ENCODE peak calls at places on chromosomes 11 and 22, in four cellular contexts. R is H1, O is K562, J is HepG2. M is an unnamed sample.

GRCh38 chr11:15106201-15106965 is 8.3 kb upstream of the INSC start:
- DNase-seq in R (no peak), O (no peak), J (no peak), M (no peak)

GRCh38 chr22:49541451-49542230 is 286.0 kb downstream of the BRD1 start:
- DNase-seq in R (no peak), O (no peak), J (no peak), M (no peak)

GRCh38 chr11:31809857-31810778 is 1.0 kb downstream of the PAX6 start:
- DNase-seq in R (no peak), O (no peak), J (no peak), M (no peak)

GRCh38 chr22:41919357-41920224 is 4.7 kb upstream of the SHISA8 start:
- DNase-seq in R (peak; percentile 72), O (peak; percentile 62), J (no peak), M (peak; percentile 71)

GRCh38 chr11:35804446-35805040 is 139.3 kb upstream of the LDLRAD3 start:
- DNase-seq in R (no peak), O (no peak), J (no peak), M (no peak)

GRCh38 chr11:95338430-95338991 is 107.5 kb upstream of the SESN3 start:
- DNase-seq in R (no peak), O (no peak), J (no peak), M (no peak)

GRCh38 chr11:122268601-122269130 is 152.7 kb upstream of the BLID start:
- DNase-seq in R (no peak), O (no peak), J (no peak), M (no peak)

GRCh38 chr22:40721266-40721665 is 42.0 kb downstream of the MCHR1 start:
- DNase-seq in R (no peak), O (no peak), J (peak; percentile 40), M (no peak)

GRCh38 chr11:206516-207212 is 535 bp downstream of the BET1L start:
- DNase-seq in R (no peak), O (peak; percentile 50), J (no peak), M (no peak)

GRCh38 chr22:29328566-29329500 is 13.3 kb upstream of the RASL10A start:
- DNase-seq in R (no peak), O (no peak), J (no peak), M (no peak)

GRCh38 chr11:66739983-66740382 is 11.0 kb upstream of the SPTBN2 start:
- DNase-seq in R (no peak), O (no peak), J (no peak), M (no peak)

GRCh38 chr11:96741068-96741467 is 351.3 kb downstream of the JRKL start:
- DNase-seq in R (no peak), O (no peak), J (no peak), M (no peak)

GRCh38 chr22:27089303-27089702 is 431.9 kb downstream of the MIAT start:
- DNase-seq in R (no peak), O (no peak), J (no peak), M (no peak)

GRCh38 chr11:1129666-1130160 is 28.0 kb upstream of the MUC5AC start:
- DNase-seq in R (no peak), O (no peak), J (no peak), M (no peak)

GRCh38 chr11:60428517-60428916 is 855 bp upstream of the MS4A5 start:
- DNase-seq in R (no peak), O (no peak), J (no peak), M (no peak)

GRCh38 chr22:38078046-38078840 is 5.7 kb downstream of the SLC16A8 start:
- DNase-seq in R (no peak), O (no peak), J (no peak), M (no peak)

GRCh38 chr11:104549019-104549418 is 349.2 kb downstream of the CASP12 start:
- DNase-seq in R (no peak), O (no peak), J (no peak), M (no peak)

GRCh38 chr11:74072286-74072685 is 63.4 kb upstream of the UCP3 start:
- DNase-seq in R (no peak), O (no peak), J (no peak), M (peak; percentile 2)

GRCh38 chr22:19094393-19094997 is 27.7 kb downstream of the DGCR2 start:
- DNase-seq in R (no peak), O (no peak), J (no peak), M (no peak)

GRCh38 chr22:47604563-47604962 is 842.1 kb downstream of the TBC1D22A start:
- DNase-seq in R (no peak), O (no peak), J (no peak), M (no peak)

GRCh38 chr11:17526326-17526725 is 17.9 kb downstream of the USH1C start:
- DNase-seq in R (no peak), O (no peak), J (no peak), M (no peak)

GRCh38 chr11:35077709-35078695 is 61.0 kb upstream of the CD44 start:
- DNase-seq in R (no peak), O (no peak), J (no peak), M (peak; percentile 88)

GRCh38 chr22:42468841-42469240 is 36.6 kb upstream of the NFAM1 start:
- DNase-seq in R (no peak), O (no peak), J (no peak), M (no peak)

GRCh38 chr11:76672431-76673163 is 2.0 kb upstream of the LRRC32 start:
- DNase-seq in R (no peak), O (no peak), J (no peak), M (peak; percentile 84)

GRCh38 chr22:47032091-47032943 is 269.9 kb downstream of the TBC1D22A start:
- DNase-seq in R (no peak), O (no peak), J (no peak), M (no peak)

GRCh38 chr11:59615132-59615636 is 390 bp downstream of the OSBP start:
- DNase-seq in R (peak; percentile 5), O (peak; percentile 37), J (peak; percentile 26), M (no peak)

GRCh38 chr11:5620606-5621521 is 3.9 kb upstream of the TRIM34 start:
- DNase-seq in R (no peak), O (peak; percentile 30), J (peak; percentile 42), M (no peak)

GRCh38 chr11:130536106-130537040 is 87.9 kb downstream of the ADAMTS15 start:
- DNase-seq in R (no peak), O (no peak), J (no peak), M (no peak)

GRCh38 chr11:122784325-122785155 is 53.8 kb upstream of the CRTAM start:
- DNase-seq in R (no peak), O (no peak), J (no peak), M (no peak)

GRCh38 chr11:12789574-12789973 is 115.4 kb downstream of the TEAD1 start:
- DNase-seq in R (no peak), O (no peak), J (no peak), M (no peak)

GRCh38 chr11:117931971-117932370 is 2.8 kb upstream of the TMPRSS13 start:
- DNase-seq in R (no peak), O (no peak), J (no peak), M (peak; percentile 78)
- TF ChIP-seq BRCA1 in R (no peak), O (no peak), J (no peak), M (no peak)

GRCh38 chr11:83537131-83537610 is 251.0 kb upstream of the CCDC90B start:
- DNase-seq in R (no peak), O (no peak), J (no peak), M (no peak)

GRCh38 chr11:83538286-83538685 is 252.1 kb upstream of the CCDC90B start:
- DNase-seq in R (no peak), O (no peak), J (no peak), M (no peak)

GRCh38 chr11:83544871-83545270 is 258.7 kb upstream of the CCDC90B start:
- DNase-seq in R (no peak), O (no peak), J (no peak), M (no peak)

GRCh38 chr11:83543918-83544491 is 257.8 kb upstream of the CCDC90B start:
- DNase-seq in R (no peak), O (no peak), J (no peak), M (no peak)

DNA sequence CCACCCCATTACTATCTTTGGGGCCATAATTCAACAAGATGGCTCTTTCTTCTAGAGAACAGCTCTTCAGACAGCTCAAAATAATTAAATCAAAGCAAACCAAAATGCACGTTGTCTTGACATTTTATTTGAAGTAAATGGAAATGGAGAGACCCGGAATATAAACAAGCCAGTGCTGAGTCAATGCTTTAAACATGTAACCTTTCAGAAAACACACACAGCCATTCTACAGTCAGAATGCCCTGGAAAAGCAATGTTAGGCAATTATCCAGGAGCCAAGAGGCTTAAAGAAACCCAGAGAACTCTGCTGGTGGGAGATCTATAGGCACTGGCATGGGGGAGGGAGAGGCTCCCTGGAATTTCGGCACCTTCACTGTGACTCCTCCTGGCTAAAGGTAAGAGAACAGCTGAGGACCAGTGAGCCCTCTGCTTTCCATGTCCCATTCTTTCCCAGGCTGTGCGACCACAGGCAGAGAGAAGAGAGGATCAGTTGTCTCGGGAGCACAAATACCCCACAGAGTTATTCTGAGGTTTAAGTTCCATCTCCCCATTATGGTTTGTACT is 254.0 kb upstream of the CCDC90B start:
- DNase-seq in R (no peak), O (no peak), J (no peak), M (no peak)
- TF ChIP-seq USF2 in R (no peak), O (no peak), J (no peak), M (no peak)

DNA sequence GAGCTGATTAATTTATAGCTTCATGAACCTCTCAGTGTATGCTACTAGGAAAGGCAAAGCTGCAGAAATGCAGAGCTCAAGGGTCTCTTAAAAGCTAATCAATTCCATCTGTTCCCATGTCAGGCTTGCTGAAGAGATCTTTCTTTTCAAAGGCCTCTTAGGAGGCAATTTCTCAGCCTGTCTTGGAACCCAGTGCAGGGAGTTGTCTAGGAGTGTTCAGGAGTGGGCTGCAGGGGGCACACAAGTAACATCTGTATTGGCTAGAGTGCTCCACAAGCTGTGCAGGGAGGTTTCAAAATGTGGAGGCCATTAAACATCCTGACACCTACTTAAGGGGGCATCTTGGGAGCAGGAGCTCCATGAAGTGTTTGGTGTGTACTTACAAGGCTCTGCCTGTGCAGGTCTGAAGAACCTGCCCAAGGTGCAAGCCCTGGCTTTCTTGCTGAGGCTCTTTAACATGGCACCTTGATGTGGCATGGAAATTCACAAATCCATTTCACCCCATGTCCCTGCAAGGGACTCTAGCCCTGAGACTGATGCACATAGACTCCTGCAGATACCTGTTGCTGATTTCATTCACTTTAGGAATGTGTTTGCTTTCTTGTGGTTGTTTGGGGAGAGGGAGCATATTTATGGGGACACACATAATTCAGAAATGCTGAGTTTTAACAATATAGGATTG is 134.7 kb downstream of the ME3 start:
- DNase-seq in R (no peak), O (no peak), J (no peak), M (no peak)
- TF ChIP-seq BRCA1 in R (no peak), O (no peak), J (no peak), M (no peak)

DNA sequence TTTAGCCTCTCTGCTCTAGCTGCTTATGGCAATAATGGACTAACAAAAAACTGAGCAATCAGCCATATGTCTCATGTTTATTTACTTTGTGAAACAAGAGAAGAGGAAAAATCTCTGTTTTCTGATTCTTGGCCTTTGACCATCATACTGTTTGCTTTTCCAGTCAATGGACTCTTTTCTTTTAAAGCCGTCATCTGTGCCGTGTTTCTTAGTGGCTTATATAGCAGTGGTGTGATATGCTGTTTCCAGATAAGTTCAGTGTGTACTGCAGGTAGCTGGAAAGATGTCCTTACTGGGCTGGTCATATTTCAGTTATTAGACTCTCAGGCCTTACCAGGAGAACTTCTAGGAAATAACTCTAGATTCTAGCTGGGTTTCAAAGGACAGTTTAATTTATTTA is 33.6 kb upstream of the TECTA start:
- DNase-seq in R (no peak), O (no peak), J (peak; percentile 97), M (no peak)
- TF ChIP-seq USF2 in R (no peak), O (no peak), J (no peak), M (no peak)

M was measured in GM12878.